ENCODE peak calls at places on chromosomes 12 and 14, in seven cellular contexts. One of them, this sample, is unnamed.

GRCh38 chr12:113689047-113689610 is 217.5 kb upstream of the LHX5 start:
- DNase-seq in neural progenitor cell: no peak
- DNase-seq in fibroblast of the aortic adventitia: no peak
- DNase-seq in A549: no peak
- DNase-seq in cardiac muscle cell: no peak
- DNase-seq in heart right ventricle: no peak
- DNase-seq in Panc1: no peak
- DNase-seq in this sample: no peak

GRCh38 chr12:2295941-2296461 is 243.2 kb downstream of the CACNA1C start:
- DNase-seq in Panc1: no peak
- DNase-seq in heart right ventricle: no peak
- DNase-seq in fibroblast of the aortic adventitia: peak
- DNase-seq in neural progenitor cell: no peak
- DNase-seq in cardiac muscle cell: peak
- DNase-seq in A549: no peak
- DNase-seq in this sample: no peak

GRCh38 chr12:111160350-111161142 is 208.3 kb downstream of the PHETA1 start:
- DNase-seq in fibroblast of the aortic adventitia: no peak
- DNase-seq in cardiac muscle cell: no peak
- DNase-seq in neural progenitor cell: no peak
- DNase-seq in heart right ventricle: no peak
- DNase-seq in A549: no peak
- DNase-seq in Panc1: no peak
- DNase-seq in this sample: no peak

GRCh38 chr14:31387091-31387490 is 33.3 kb downstream of the HEATR5A start:
- DNase-seq in A549: no peak
- DNase-seq in cardiac muscle cell: no peak
- DNase-seq in Panc1: no peak
- DNase-seq in neural progenitor cell: no peak
- DNase-seq in heart right ventricle: no peak
- DNase-seq in fibroblast of the aortic adventitia: no peak
- DNase-seq in this sample: no peak

GRCh38 chr14:102220031-102220430 is 80.3 kb downstream of the WDR20 start:
- DNase-seq in heart right ventricle: no peak
- DNase-seq in A549: no peak
- DNase-seq in neural progenitor cell: no peak
- DNase-seq in fibroblast of the aortic adventitia: no peak
- DNase-seq in Panc1: no peak
- DNase-seq in cardiac muscle cell: no peak
- DNase-seq in this sample: no peak

GRCh38 chr12:93727195-93727811 is 50.1 kb downstream of the CRADD start:
- DNase-seq in A549: no peak
- DNase-seq in neural progenitor cell: no peak
- DNase-seq in Panc1: no peak
- DNase-seq in cardiac muscle cell: no peak
- DNase-seq in heart right ventricle: no peak
- DNase-seq in fibroblast of the aortic adventitia: no peak
- DNase-seq in this sample: no peak

GRCh38 chr12:26523708-26524150 is 309.3 kb downstream of the ITPR2 start:
- DNase-seq in A549: no peak
- DNase-seq in cardiac muscle cell: peak
- DNase-seq in fibroblast of the aortic adventitia: peak
- DNase-seq in neural progenitor cell: no peak
- DNase-seq in heart right ventricle: peak
- DNase-seq in Panc1: no peak
- DNase-seq in this sample: peak

GRCh38 chr12:54018608-54018984 is 9.6 kb upstream of the HOXC6 start:
- DNase-seq in heart right ventricle: no peak
- DNase-seq in cardiac muscle cell: no peak
- DNase-seq in A549: peak
- DNase-seq in neural progenitor cell: no peak
- DNase-seq in Panc1: no peak
- DNase-seq in fibroblast of the aortic adventitia: no peak
- DNase-seq in this sample: peak

GRCh38 chr12:123723765-123724164 is 11.6 kb downstream of the ATP6V0A2 start:
- DNase-seq in A549: no peak
- DNase-seq in cardiac muscle cell: no peak
- DNase-seq in fibroblast of the aortic adventitia: no peak
- DNase-seq in heart right ventricle: no peak
- DNase-seq in Panc1: no peak
- DNase-seq in neural progenitor cell: no peak
- DNase-seq in this sample: no peak

GRCh38 chr12:127963926-127964325 is 303.0 kb upstream of the TMEM132C start:
- DNase-seq in cardiac muscle cell: no peak
- DNase-seq in A549: no peak
- DNase-seq in Panc1: no peak
- DNase-seq in heart right ventricle: no peak
- DNase-seq in fibroblast of the aortic adventitia: no peak
- DNase-seq in neural progenitor cell: no peak
- DNase-seq in this sample: no peak

GRCh38 chr12:127966331-127966730 is 300.6 kb upstream of the TMEM132C start:
- DNase-seq in Panc1: no peak
- DNase-seq in neural progenitor cell: no peak
- DNase-seq in heart right ventricle: no peak
- DNase-seq in cardiac muscle cell: no peak
- DNase-seq in fibroblast of the aortic adventitia: no peak
- DNase-seq in A549: no peak
- DNase-seq in this sample: no peak

DNA sequence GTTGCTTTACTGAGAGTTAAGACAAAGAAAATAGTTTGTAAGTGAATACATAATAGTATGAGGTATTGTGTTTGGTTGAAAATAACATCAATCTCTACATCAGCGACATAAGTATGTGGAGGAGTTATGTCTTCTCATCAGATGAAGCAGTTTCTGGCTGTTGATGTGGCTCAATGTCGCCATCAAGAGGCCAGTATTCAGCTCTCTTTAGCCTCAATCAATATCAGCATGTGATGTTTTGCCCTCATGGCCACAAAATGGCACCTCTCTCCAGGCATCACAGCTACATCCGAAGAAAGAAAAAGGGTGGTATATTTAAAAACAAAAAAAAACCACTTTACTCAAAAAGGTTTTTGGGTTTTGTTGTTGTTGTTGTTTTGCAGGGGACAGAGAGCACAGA is 302.3 kb upstream of the TMEM132C start:
- DNase-seq in neural progenitor cell: no peak
- DNase-seq in heart right ventricle: no peak
- DNase-seq in A549: no peak
- DNase-seq in cardiac muscle cell: no peak
- DNase-seq in Panc1: no peak
- DNase-seq in fibroblast of the aortic adventitia: peak
- DNase-seq in this sample: no peak
- TF ChIP-seq CTCF in neural progenitor cell: peak
- TF ChIP-seq CTCF in heart right ventricle: no peak
- TF ChIP-seq CTCF in A549: no peak
- TF ChIP-seq CTCF in cardiac muscle cell: no peak
- TF ChIP-seq CTCF in Panc1: peak
- TF ChIP-seq CTCF in fibroblast of the aortic adventitia: peak
- TF ChIP-seq CTCF in this sample: no peak

GRCh38 chr14:35825968-35826217 is 245 bp upstream of the BRMS1L start:
- DNase-seq in A549: no peak
- DNase-seq in Panc1: no peak
- DNase-seq in cardiac muscle cell: no peak
- DNase-seq in fibroblast of the aortic adventitia: no peak
- DNase-seq in neural progenitor cell: no peak
- DNase-seq in heart right ventricle: no peak
- DNase-seq in this sample: no peak

GRCh38 chr14:35827678-35828472 is 1.7 kb downstream of the BRMS1L start:
- DNase-seq in neural progenitor cell: peak
- DNase-seq in heart right ventricle: no peak
- DNase-seq in fibroblast of the aortic adventitia: no peak
- DNase-seq in Panc1: no peak
- DNase-seq in cardiac muscle cell: no peak
- DNase-seq in A549: no peak
- DNase-seq in this sample: no peak

GRCh38 chr14:35829449-35829848 is 3.3 kb downstream of the BRMS1L start:
- DNase-seq in cardiac muscle cell: peak
- DNase-seq in Panc1: no peak
- DNase-seq in fibroblast of the aortic adventitia: peak
- DNase-seq in neural progenitor cell: no peak
- DNase-seq in A549: no peak
- DNase-seq in heart right ventricle: no peak
- DNase-seq in this sample: no peak

GRCh38 chr14:35826218-35826951 is at the start of gene BRMS1L:
- DNase-seq in Panc1: peak
- DNase-seq in A549: peak
- DNase-seq in fibroblast of the aortic adventitia: peak
- DNase-seq in neural progenitor cell: peak
- DNase-seq in cardiac muscle cell: peak
- DNase-seq in heart right ventricle: peak
- DNase-seq in this sample: peak

DNA sequence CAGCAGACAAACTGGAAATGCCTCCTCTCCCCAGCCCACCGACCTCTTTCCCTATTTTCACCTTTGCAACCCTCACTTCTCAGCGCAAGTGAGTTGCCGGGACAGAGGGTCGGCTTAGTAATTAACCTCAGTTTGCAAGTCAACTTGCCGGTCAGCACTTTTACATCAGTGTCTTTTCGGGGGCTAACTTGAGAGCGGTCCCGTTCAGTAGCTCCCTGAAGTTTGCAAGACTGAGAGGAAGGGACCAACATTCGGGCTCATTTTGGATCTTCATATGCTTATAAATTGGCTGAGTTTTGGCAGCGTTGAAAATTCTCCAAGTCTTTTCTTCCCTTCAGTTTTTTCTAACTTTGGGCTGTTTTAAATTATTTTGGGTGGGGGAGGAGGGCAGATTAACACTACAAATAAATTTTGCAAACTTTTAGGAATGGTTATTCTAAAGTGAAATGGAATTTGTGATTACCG is 846 bp downstream of the BRMS1L start:
- DNase-seq in neural progenitor cell: no peak
- DNase-seq in cardiac muscle cell: no peak
- DNase-seq in heart right ventricle: no peak
- DNase-seq in A549: no peak
- DNase-seq in fibroblast of the aortic adventitia: peak
- DNase-seq in Panc1: no peak
- DNase-seq in this sample: no peak
- H3K4me3 ChIP-seq in neural progenitor cell: peak
- H3K4me3 ChIP-seq in cardiac muscle cell: peak
- H3K4me3 ChIP-seq in heart right ventricle: peak
- H3K4me3 ChIP-seq in A549: peak
- H3K4me3 ChIP-seq in fibroblast of the aortic adventitia: peak
- H3K4me3 ChIP-seq in Panc1: peak
- H3K4me3 ChIP-seq in this sample: peak

GRCh38 chr14:24273422-24273998 is 2.1 kb upstream of the RABGGTA start:
- DNase-seq in Panc1: no peak
- DNase-seq in neural progenitor cell: no peak
- DNase-seq in cardiac muscle cell: no peak
- DNase-seq in fibroblast of the aortic adventitia: no peak
- DNase-seq in A549: peak
- DNase-seq in heart right ventricle: no peak
- DNase-seq in this sample: no peak
- TF ChIP-seq CTCF in Panc1: peak
- TF ChIP-seq CTCF in neural progenitor cell: peak
- TF ChIP-seq CTCF in cardiac muscle cell: no peak
- TF ChIP-seq CTCF in fibroblast of the aortic adventitia: no peak
- TF ChIP-seq CTCF in A549: no peak
- TF ChIP-seq CTCF in heart right ventricle: no peak
- TF ChIP-seq CTCF in this sample: no peak

GRCh38 chr12:89863332-89863938 is 154.8 kb upstream of the ATP2B1 start:
- DNase-seq in fibroblast of the aortic adventitia: no peak
- DNase-seq in A549: no peak
- DNase-seq in heart right ventricle: no peak
- DNase-seq in Panc1: no peak
- DNase-seq in neural progenitor cell: no peak
- DNase-seq in cardiac muscle cell: no peak
- DNase-seq in this sample: no peak
- H3K4me3 ChIP-seq in fibroblast of the aortic adventitia: no peak
- H3K4me3 ChIP-seq in A549: no peak
- H3K4me3 ChIP-seq in heart right ventricle: no peak
- H3K4me3 ChIP-seq in Panc1: no peak
- H3K4me3 ChIP-seq in neural progenitor cell: no peak
- H3K4me3 ChIP-seq in cardiac muscle cell: no peak
- H3K4me3 ChIP-seq in this sample: no peak

GRCh38 chr14:74203546-74203945 is 35.7 kb upstream of the VSX2 start:
- DNase-seq in cardiac muscle cell: no peak
- DNase-seq in heart right ventricle: no peak
- DNase-seq in A549: no peak
- DNase-seq in fibroblast of the aortic adventitia: no peak
- DNase-seq in Panc1: no peak
- DNase-seq in neural progenitor cell: peak
- DNase-seq in this sample: no peak

GRCh38 chr14:74211945-74212580 is 27.2 kb upstream of the VSX2 start:
- DNase-seq in Panc1: no peak
- DNase-seq in heart right ventricle: no peak
- DNase-seq in neural progenitor cell: no peak
- DNase-seq in cardiac muscle cell: no peak
- DNase-seq in A549: no peak
- DNase-seq in fibroblast of the aortic adventitia: no peak
- DNase-seq in this sample: no peak

GRCh38 chr14:74202113-74202512 is 37.1 kb upstream of the VSX2 start:
- DNase-seq in fibroblast of the aortic adventitia: no peak
- DNase-seq in Panc1: no peak
- DNase-seq in heart right ventricle: no peak
- DNase-seq in A549: no peak
- DNase-seq in neural progenitor cell: no peak
- DNase-seq in cardiac muscle cell: no peak
- DNase-seq in this sample: no peak

GRCh38 chr14:74204481-74204880 is 34.8 kb upstream of the VSX2 start:
- DNase-seq in neural progenitor cell: peak
- DNase-seq in cardiac muscle cell: no peak
- DNase-seq in A549: no peak
- DNase-seq in fibroblast of the aortic adventitia: no peak
- DNase-seq in Panc1: no peak
- DNase-seq in heart right ventricle: no peak
- DNase-seq in this sample: no peak

GRCh38 chr14:74207943-74208342 is 31.3 kb upstream of the VSX2 start:
- DNase-seq in cardiac muscle cell: no peak
- DNase-seq in heart right ventricle: no peak
- DNase-seq in neural progenitor cell: peak
- DNase-seq in Panc1: no peak
- DNase-seq in fibroblast of the aortic adventitia: no peak
- DNase-seq in A549: no peak
- DNase-seq in this sample: no peak
- TF ChIP-seq CTCF in cardiac muscle cell: peak
- TF ChIP-seq CTCF in heart right ventricle: no peak
- TF ChIP-seq CTCF in neural progenitor cell: peak
- TF ChIP-seq CTCF in Panc1: peak
- TF ChIP-seq CTCF in fibroblast of the aortic adventitia: no peak
- TF ChIP-seq CTCF in A549: no peak
- TF ChIP-seq CTCF in this sample: no peak

GRCh38 chr14:61765225-61765943 is 3.2 kb downstream of the SNAPC1 start:
- DNase-seq in neural progenitor cell: no peak
- DNase-seq in A549: no peak
- DNase-seq in fibroblast of the aortic adventitia: no peak
- DNase-seq in cardiac muscle cell: no peak
- DNase-seq in Panc1: no peak
- DNase-seq in heart right ventricle: no peak
- DNase-seq in this sample: no peak
- H3K4me3 ChIP-seq in neural progenitor cell: peak
- H3K4me3 ChIP-seq in A549: no peak
- H3K4me3 ChIP-seq in fibroblast of the aortic adventitia: no peak
- H3K4me3 ChIP-seq in cardiac muscle cell: peak
- H3K4me3 ChIP-seq in Panc1: peak
- H3K4me3 ChIP-seq in heart right ventricle: no peak
- H3K4me3 ChIP-seq in this sample: no peak